ENCODE peak calls at places on chromosomes 2 and 18, in five cellular contexts. I is activated CD8-positive, alpha-beta T cell treated with anti-CD3 and anti-CD28 coated beads, Interleukin-2, amount 10 ng/mL, durations not matched to agents 7 days and 5 days; K is HepG2; B is HuH-7.5; R is EH. T is an unnamed sample.

GRCh38 chr2:171893196-171893823 is 734 bp downstream of the SLC25A12 start:
- DNase-seq in K (no peak), I (no peak), R (peak), B (peak), T (no peak)

GRCh38 chr18:74624491-74624890 is 26.8 kb downstream of the ZNF407 start:
- DNase-seq in I (no peak), R (no peak), B (no peak), K (no peak), T (no peak)

GRCh38 chr2:235098736-235099494 is 147.1 kb downstream of the SH3BP4 start:
- DNase-seq in B (no peak), R (peak), I (no peak), K (no peak), T (no peak)

GRCh38 chr2:119679846-119680245 is 845 bp downstream of the TMEM177 start:
- DNase-seq in B (no peak), K (no peak), R (no peak), I (no peak), T (no peak)

GRCh38 chr2:86764661-86765307 is 25.9 kb downstream of the CD8A start:
- DNase-seq in K (peak), B (no peak), R (peak), I (peak), T (no peak)

GRCh38 chr18:26657618-26658581 is 109.5 kb upstream of the KCTD1 start:
- DNase-seq in K (no peak), B (no peak), R (no peak), I (no peak), T (no peak)

GRCh38 chr2:231287696-231288095 is 89.3 kb downstream of the ARMC9 start:
- DNase-seq in K (no peak), R (no peak), I (no peak), B (no peak), T (no peak)

GRCh38 chr2:161238264-161238558 is 70.0 kb upstream of the PSMD14 start:
- DNase-seq in R (no peak), I (no peak), K (no peak), B (no peak), T (no peak)

GRCh38 chr2:85237849-85238570 is 89.8 kb downstream of the TGOLN2 start:
- DNase-seq in I (no peak), B (no peak), K (no peak), R (no peak), T (no peak)

GRCh38 chr2:2097549-2097948 is 233.5 kb downstream of the MYT1L start:
- DNase-seq in I (no peak), K (no peak), R (no peak), B (no peak), T (no peak)